ENCODE peak calls at places on chromosome 6, in four cellular contexts. M is H1, Q is GM12878, R is HepG2. W is an unnamed sample.

GRCh38 chr6:35084511-35085203 is 56.5 kb downstream of the TCP11 start:
- DNase-seq in M (no peak), Q (no peak), R (no peak), W (peak)

GRCh38 chr6:165782812-165783211 is 119.8 kb upstream of the PDE10A start:
- DNase-seq in M (no peak), Q (no peak), R (no peak), W (no peak)

GRCh38 chr6:133532908-133533307 is 291.8 kb downstream of the EYA4 start:
- DNase-seq in M (no peak), Q (no peak), R (no peak), W (no peak)

GRCh38 chr6:168232046-168232445 is 87.5 kb downstream of the DACT2 start:
- DNase-seq in M (no peak), Q (no peak), R (peak), W (no peak)

GRCh38 chr6:127186889-127187288 is 68.4 kb downstream of the RSPO3 start:
- DNase-seq in M (no peak), Q (no peak), R (peak), W (peak)

GRCh38 chr6:81693212-81693611 is 59.3 kb downstream of the TENT5A start:
- DNase-seq in M (no peak), Q (no peak), R (no peak), W (no peak)

GRCh38 chr6:26003102-26003694 is 40.6 kb downstream of the TRIM38 start:
- DNase-seq in M (no peak), Q (no peak), R (peak), W (peak)

GRCh38 chr6:116410945-116411623 is 40.3 kb downstream of the DSE start:
- DNase-seq in M (no peak), Q (no peak), R (no peak), W (no peak)

GRCh38 chr6:32060966-32061655 is 22.9 kb downstream of the CYP21A2 start:
- DNase-seq in M (no peak), Q (no peak), R (no peak), W (no peak)

GRCh38 chr6:120608826-120609225 is 725.5 kb downstream of the TBC1D32 start:
- DNase-seq in M (no peak), Q (no peak), R (peak), W (no peak)

GRCh38 chr6:21712213-21712612 is 118.7 kb downstream of the SOX4 start:
- DNase-seq in M (no peak), Q (no peak), R (no peak), W (no peak)

GRCh38 chr6:105900120-105900937 is 185.8 kb upstream of the PRDM1 start:
- DNase-seq in M (no peak), Q (no peak), R (no peak), W (no peak)

GRCh38 chr6:155980680-155981079 is 525.0 kb upstream of the NOX3 start:
- DNase-seq in M (no peak), Q (no peak), R (no peak), W (peak)

GRCh38 chr6:127547215-127547614 is 28.1 kb upstream of the MTCL3 start:
- DNase-seq in M (no peak), Q (no peak), R (no peak), W (no peak)

GRCh38 chr6:161318456-161318855 is 44.6 kb upstream of the AGPAT4 start:
- DNase-seq in M (no peak), Q (no peak), R (peak), W (no peak)

GRCh38 chr6:159762681-159763293 is 942 bp downstream of the ACAT2 start:
- DNase-seq in M (no peak), Q (no peak), R (peak), W (no peak)

GRCh38 chr6:37653933-37654565 is 43.6 kb downstream of the MDGA1 start:
- DNase-seq in M (peak), Q (peak), R (peak), W (peak)

GRCh38 chr6:148203970-148204369 is 138.7 kb upstream of the SASH1 start:
- DNase-seq in M (no peak), Q (peak), R (no peak), W (no peak)

GRCh38 chr6:81761197-81761596 is 8.7 kb upstream of the TENT5A start:
- DNase-seq in M (no peak), Q (no peak), R (no peak), W (no peak)

GRCh38 chr6:146546440-146546839 is 2.8 kb downstream of the RAB32 start:
- DNase-seq in M (no peak), Q (no peak), R (peak), W (no peak)

GRCh38 chr6:135180458-135181332 is at the start of gene MYB:
- DNase-seq in M (no peak), Q (no peak), R (no peak), W (peak)

GRCh38 chr6:149458196-149458595 is 26.6 kb downstream of the ZC3H12D start:
- DNase-seq in M (no peak), Q (no peak), R (no peak), W (no peak)

GRCh38 chr6:122622404-122622938 is 12.3 kb downstream of the PKIB start:
- DNase-seq in M (no peak), Q (no peak), R (no peak), W (no peak)

GRCh38 chr6:143125455-143125854 is 64.8 kb downstream of the AIG1 start:
- DNase-seq in M (no peak), Q (no peak), R (no peak), W (peak)

GRCh38 chr6:113649276-113649675 is 207.9 kb upstream of the MARCKS start:
- DNase-seq in M (no peak), Q (no peak), R (no peak), W (no peak)

GRCh38 chr6:3175742-3176321 is 18.5 kb upstream of the TUBB2A start:
- DNase-seq in M (no peak), Q (no peak), R (no peak), W (no peak)

GRCh38 chr6:38161754-38162492 is 342.4 kb downstream of the ZFAND3 start:
- DNase-seq in M (no peak), Q (no peak), R (no peak), W (no peak)

GRCh38 chr6:11072080-11072479 is 21.6 kb upstream of the SMIM13 start:
- DNase-seq in M (no peak), Q (no peak), R (no peak), W (no peak)

GRCh38 chr6:101395345-101395744 is 1.8 kb downstream of the GRIK2 start:
- DNase-seq in M (no peak), Q (no peak), R (no peak), W (no peak)

GRCh38 chr6:29755295-29755871 is 32.1 kb downstream of the HLA-F start:
- DNase-seq in M (no peak), Q (no peak), R (no peak), W (no peak)

GRCh38 chr6:155818698-155819097 is 363.1 kb upstream of the NOX3 start:
- DNase-seq in M (no peak), Q (no peak), R (no peak), W (no peak)

GRCh38 chr6:17846762-17847161 is 140.0 kb upstream of the NUP153 start:
- DNase-seq in M (no peak), Q (no peak), R (no peak), W (no peak)

GRCh38 chr6:166419268-166419667 is 36.5 kb upstream of the MPC1 start:
- DNase-seq in M (no peak), Q (peak), R (no peak), W (no peak)

GRCh38 chr6:85669735-85670194 is 27.1 kb upstream of the SYNCRIP start:
- DNase-seq in M (no peak), Q (peak), R (no peak), W (no peak)

GRCh38 chr6:78832091-78832808 is 35.1 kb upstream of the IRAK1BP1 start:
- DNase-seq in M (no peak), Q (no peak), R (no peak), W (no peak)

GRCh38 chr6:169371344-169372144 is 117.9 kb upstream of the THBS2 start:
- DNase-seq in M (no peak), Q (no peak), R (peak), W (peak)

GRCh38 chr6:97669191-97669651 is 386.2 kb upstream of the MMS22L start:
- DNase-seq in M (no peak), Q (peak), R (no peak), W (peak)

GRCh38 chr6:97663252-97663651 is 380.2 kb upstream of the MMS22L start:
- DNase-seq in M (no peak), Q (no peak), R (no peak), W (no peak)

GRCh38 chr6:97666889-97667288 is 383.9 kb upstream of the MMS22L start:
- DNase-seq in M (no peak), Q (no peak), R (no peak), W (no peak)

GRCh38 chr6:97665410-97665809 is 382.4 kb upstream of the MMS22L start:
- DNase-seq in M (no peak), Q (no peak), R (no peak), W (no peak)

GRCh38 chr6:97668716-97669115 is 385.7 kb upstream of the MMS22L start:
- DNase-seq in M (no peak), Q (peak), R (no peak), W (no peak)
- TF ChIP-seq TCF12 in M (no peak), Q (no peak), R (no peak), W (no peak)

GRCh38 chr6:112191509-112191908 is 62.9 kb downstream of the LAMA4 start:
- DNase-seq in M (no peak), Q (no peak), R (no peak), W (no peak)

GRCh38 chr6:112190164-112190563 is 64.2 kb downstream of the LAMA4 start:
- DNase-seq in M (no peak), Q (no peak), R (no peak), W (no peak)

GRCh38 chr6:112188906-112189305 is 65.5 kb downstream of the LAMA4 start:
- DNase-seq in M (no peak), Q (no peak), R (no peak), W (no peak)

GRCh38 chr6:112187736-112188135 is 66.6 kb downstream of the LAMA4 start:
- DNase-seq in M (no peak), Q (no peak), R (no peak), W (no peak)

GRCh38 chr6:112189494-112189893 is 64.9 kb downstream of the LAMA4 start:
- DNase-seq in M (no peak), Q (no peak), R (no peak), W (no peak)
- TF ChIP-seq TCF12 in M (no peak), Q (no peak), R (no peak), W (peak)

DNA sequence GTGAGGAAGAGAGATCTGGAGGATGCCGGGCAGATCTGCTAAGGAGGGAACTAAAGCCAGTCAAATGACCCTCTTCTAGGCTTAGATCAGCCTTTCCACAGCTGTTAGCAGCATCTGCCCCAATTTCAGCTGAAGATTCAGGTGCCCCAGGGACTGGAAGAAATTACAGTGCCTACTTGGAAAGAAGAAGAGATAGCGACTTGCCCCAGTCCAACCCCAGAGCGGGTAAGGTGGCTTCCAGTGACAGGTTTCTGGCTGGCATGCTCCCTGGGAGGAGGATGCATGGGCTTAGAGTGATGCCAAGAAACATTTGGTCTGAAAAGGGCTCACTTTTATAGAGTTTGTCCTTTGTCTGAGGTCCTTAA is 620 bp downstream of the TJAP1 start:
- DNase-seq in M (no peak), Q (no peak), R (no peak), W (no peak)
- TF ChIP-seq TCF12 in M (no peak), Q (no peak), R (no peak), W (no peak)

GRCh38 chr6:6748001-6748400 is 159.5 kb downstream of the LY86 start:
- DNase-seq in M (no peak), Q (no peak), R (no peak), W (no peak)

GRCh38 chr6:6752129-6752528 is 163.6 kb downstream of the LY86 start:
- DNase-seq in M (no peak), Q (no peak), R (no peak), W (no peak)

GRCh38 chr6:6751197-6751596 is 162.7 kb downstream of the LY86 start:
- DNase-seq in M (no peak), Q (no peak), R (no peak), W (no peak)

GRCh38 chr6:6751615-6752014 is 163.1 kb downstream of the LY86 start:
- DNase-seq in M (no peak), Q (no peak), R (no peak), W (no peak)

DNA sequence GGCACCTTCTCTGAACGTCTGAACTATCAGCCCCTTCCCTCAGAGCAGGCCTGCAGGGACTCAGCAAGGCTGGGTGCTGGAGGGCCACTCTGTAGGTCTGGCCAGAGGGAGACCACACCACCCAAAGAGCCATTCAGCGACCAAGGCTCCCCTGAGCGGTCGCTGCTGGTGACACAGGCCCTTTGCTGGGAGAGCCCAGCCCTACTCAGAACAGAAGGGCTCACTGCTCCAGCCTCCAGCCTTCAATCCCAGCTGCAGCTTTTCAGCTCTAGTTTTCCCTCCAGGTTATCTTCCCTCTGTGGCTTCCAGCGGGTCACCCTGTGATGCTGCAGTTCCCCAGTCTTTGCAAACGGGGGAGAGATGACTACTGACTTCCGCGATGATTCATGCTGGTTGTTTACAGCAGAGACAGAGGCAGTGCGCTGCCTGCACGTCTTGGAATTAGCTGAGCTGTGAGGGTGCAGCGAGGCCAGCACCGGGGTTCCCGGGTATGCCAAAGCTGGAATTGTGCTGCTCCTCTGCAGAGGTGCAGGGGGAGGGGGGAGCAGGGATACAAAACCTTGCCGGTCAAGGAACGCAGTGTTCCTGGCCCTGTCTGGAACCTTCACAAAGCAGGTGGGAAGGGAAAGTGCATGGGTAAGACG is 161.4 kb downstream of the LY86 start:
- DNase-seq in M (no peak), Q (no peak), R (peak), W (no peak)
- TF ChIP-seq TCF12 in M (no peak), Q (no peak), R (no peak), W (no peak)

GRCh38 chr6:14573267-14573666 is 455.7 kb downstream of the CD83 start:
- DNase-seq in M (no peak), Q (no peak), R (no peak), W (no peak)
- TF ChIP-seq TCF12 in M (no peak), Q (no peak), R (no peak), W (no peak)

GRCh38 chr6:12598919-12599318 is 117.6 kb upstream of the PHACTR1 start:
- DNase-seq in M (no peak), Q (no peak), R (no peak), W (peak)

GRCh38 chr6:12602951-12603710 is 113.4 kb upstream of the PHACTR1 start:
- DNase-seq in M (no peak), Q (no peak), R (peak), W (peak)

GRCh38 chr6:12603711-12604049 is 112.9 kb upstream of the PHACTR1 start:
- DNase-seq in M (no peak), Q (no peak), R (no peak), W (no peak)

GRCh38 chr6:12601881-12602280 is 114.7 kb upstream of the PHACTR1 start:
- DNase-seq in M (no peak), Q (no peak), R (no peak), W (no peak)

GRCh38 chr6:12602342-12602741 is 114.2 kb upstream of the PHACTR1 start:
- DNase-seq in M (no peak), Q (no peak), R (no peak), W (no peak)
- TF ChIP-seq TCF12 in M (no peak), Q (no peak), R (no peak), W (no peak)